ENCODE peak calls at places on chromosomes 11 and 22, in four cellular contexts. One of them, this sample, is unnamed.

GRCh38 chr22:44088976-44089570 is 65.0 kb downstream of the PARVB start:
- DNase-seq in HepG2: no peak
- DNase-seq in K562: no peak
- DNase-seq in GM12878: no peak
- DNase-seq in this sample: no peak

GRCh38 chr11:66297610-66298009 is 5.9 kb downstream of the TMEM151A start:
- DNase-seq in HepG2: no peak
- DNase-seq in GM12878: no peak
- DNase-seq in K562: no peak
- DNase-seq in this sample: no peak

GRCh38 chr11:67409261-67409666 is 5.4 kb downstream of the TBC1D10C start:
- DNase-seq in HepG2: no peak
- DNase-seq in K562: no peak
- DNase-seq in GM12878: no peak
- DNase-seq in this sample: no peak

GRCh38 chr11:75028321-75029097 is 39.8 kb downstream of the NEU3 start:
- DNase-seq in HepG2: no peak
- DNase-seq in GM12878: no peak
- DNase-seq in K562: peak; percentile 4
- DNase-seq in this sample: no peak

GRCh38 chr11:47991266-47991830 is 11.0 kb downstream of the PTPRJ start:
- DNase-seq in HepG2: no peak
- DNase-seq in GM12878: no peak
- DNase-seq in K562: no peak
- DNase-seq in this sample: no peak

GRCh38 chr11:133619397-133619796 is 87.1 kb upstream of the OPCML start:
- DNase-seq in HepG2: no peak
- DNase-seq in GM12878: no peak
- DNase-seq in K562: no peak
- DNase-seq in this sample: no peak

GRCh38 chr11:35247428-35247827 is 108.5 kb downstream of the CD44 start:
- DNase-seq in GM12878: no peak
- DNase-seq in K562: no peak
- DNase-seq in HepG2: no peak
- DNase-seq in this sample: no peak

GRCh38 chr22:47605441-47605840 is 843.0 kb downstream of the TBC1D22A start:
- DNase-seq in K562: no peak
- DNase-seq in GM12878: no peak
- DNase-seq in HepG2: no peak
- DNase-seq in this sample: no peak

GRCh38 chr11:117743121-117743815 is 53.7 kb downstream of the DSCAML1 start:
- DNase-seq in K562: no peak
- DNase-seq in HepG2: no peak
- DNase-seq in GM12878: no peak
- DNase-seq in this sample: no peak

GRCh38 chr11:5643585-5643984 is 18.8 kb downstream of the TRIM34 start:
- DNase-seq in GM12878: no peak
- DNase-seq in HepG2: no peak
- DNase-seq in K562: no peak
- DNase-seq in this sample: no peak

GRCh38 chr11:13076961-13077360 is 67.8 kb downstream of the RASSF10 start:
- DNase-seq in HepG2: no peak
- DNase-seq in K562: no peak
- DNase-seq in GM12878: no peak
- DNase-seq in this sample: no peak

GRCh38 chr11:116366980-116367640 is 405.7 kb downstream of the BUD13 start:
- DNase-seq in K562: no peak
- DNase-seq in HepG2: peak; percentile 83
- DNase-seq in GM12878: no peak
- DNase-seq in this sample: peak; percentile 28

GRCh38 chr22:26674211-26675190 is 17.1 kb downstream of the MIAT start:
- DNase-seq in GM12878: peak; percentile 37
- DNase-seq in K562: no peak
- DNase-seq in HepG2: no peak
- DNase-seq in this sample: no peak

GRCh38 chr11:35288311-35288710 is 131.0 kb downstream of the SLC1A2 start:
- DNase-seq in K562: no peak
- DNase-seq in HepG2: no peak
- DNase-seq in GM12878: no peak
- DNase-seq in this sample: no peak

GRCh38 chr11:96075532-96075959 is 151.6 kb upstream of the MTMR2 start:
- DNase-seq in K562: no peak
- DNase-seq in GM12878: peak; percentile 74
- DNase-seq in HepG2: no peak
- DNase-seq in this sample: no peak

GRCh38 chr11:66042227-66043007 is 6.5 kb downstream of the GAL3ST3 start:
- DNase-seq in HepG2: no peak
- DNase-seq in GM12878: no peak
- DNase-seq in K562: no peak
- DNase-seq in this sample: no peak

DNA sequence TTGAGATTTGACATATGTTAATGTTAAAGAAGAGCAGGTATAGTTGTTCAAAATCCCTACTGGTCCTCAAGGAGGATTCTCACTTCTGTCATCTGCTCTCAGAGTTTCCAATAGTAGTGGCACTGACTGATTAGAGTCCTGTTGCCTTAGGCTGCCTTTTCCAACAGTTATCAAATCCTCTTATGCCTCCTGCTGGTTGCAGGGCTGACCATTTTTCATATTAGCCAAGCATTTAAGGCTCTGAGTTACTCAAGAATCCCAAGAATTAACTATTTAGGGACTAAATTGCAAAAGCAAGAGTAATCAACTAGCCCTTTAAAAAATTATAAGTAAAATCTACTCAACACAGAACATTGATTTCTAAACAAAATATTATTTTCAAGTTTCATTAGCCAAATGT is 212.0 kb upstream of the CHORDC1 start:
- DNase-seq in K562: no peak
- DNase-seq in HepG2: peak; percentile 35
- DNase-seq in GM12878: no peak
- DNase-seq in this sample: no peak
- TF ChIP-seq CBFB in K562: no peak
- TF ChIP-seq CBFB in HepG2: no peak
- TF ChIP-seq CBFB in GM12878: no peak
- TF ChIP-seq CBFB in this sample: no peak

DNA sequence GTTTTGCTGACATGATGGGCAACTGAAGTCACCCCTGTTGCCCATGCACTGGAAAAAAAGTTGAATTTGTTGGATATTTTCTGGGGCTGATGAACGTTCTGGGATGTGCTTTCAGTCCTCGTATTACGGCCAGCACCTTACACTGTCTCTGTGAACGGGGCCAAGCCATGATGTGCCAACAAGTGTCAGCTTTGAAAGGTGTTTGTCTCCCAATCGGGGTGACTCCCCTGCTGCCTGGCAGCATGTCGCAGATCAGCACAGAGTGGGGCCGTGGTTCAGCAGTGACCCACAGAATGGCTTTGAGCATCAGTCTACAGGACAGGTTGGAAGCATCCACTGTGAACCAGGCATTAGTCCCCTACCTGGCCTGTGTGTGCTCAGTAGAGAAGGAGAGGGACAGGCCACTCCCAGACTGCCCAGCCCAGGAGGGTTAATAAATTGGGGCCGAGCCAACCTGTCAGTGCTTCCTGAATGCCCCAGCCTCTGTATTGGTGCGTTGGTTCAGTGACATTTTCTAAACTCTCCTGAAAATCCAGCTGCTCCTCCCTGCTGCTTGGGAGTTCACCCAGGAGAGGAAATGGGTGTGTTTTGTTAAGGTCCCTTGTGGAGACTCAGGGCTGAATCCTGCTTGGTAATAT is 50.8 kb upstream of the TTC12 start:
- DNase-seq in GM12878: no peak
- DNase-seq in K562: no peak
- DNase-seq in HepG2: no peak
- DNase-seq in this sample: no peak
- TF ChIP-seq SP1 in GM12878: no peak
- TF ChIP-seq SP1 in K562: no peak
- TF ChIP-seq SP1 in HepG2: no peak
- TF ChIP-seq SP1 in this sample: no peak

GRCh38 chr11:112321521-112322172 is 61.0 kb upstream of the PLET1 start:
- DNase-seq in HepG2: peak; percentile 23
- DNase-seq in GM12878: peak; percentile 47
- DNase-seq in K562: no peak
- DNase-seq in this sample: no peak
- TF ChIP-seq CBFB in HepG2: no peak
- TF ChIP-seq CBFB in GM12878: no peak
- TF ChIP-seq CBFB in K562: no peak
- TF ChIP-seq CBFB in this sample: no peak

GRCh38 chr11:45092901-45093760 is 53.3 kb upstream of the PRDM11 start:
- DNase-seq in GM12878: no peak
- DNase-seq in K562: no peak
- DNase-seq in HepG2: no peak
- DNase-seq in this sample: no peak
- TF ChIP-seq SP1 in GM12878: no peak
- TF ChIP-seq SP1 in K562: no peak
- TF ChIP-seq SP1 in HepG2: no peak
- TF ChIP-seq SP1 in this sample: no peak

DNA sequence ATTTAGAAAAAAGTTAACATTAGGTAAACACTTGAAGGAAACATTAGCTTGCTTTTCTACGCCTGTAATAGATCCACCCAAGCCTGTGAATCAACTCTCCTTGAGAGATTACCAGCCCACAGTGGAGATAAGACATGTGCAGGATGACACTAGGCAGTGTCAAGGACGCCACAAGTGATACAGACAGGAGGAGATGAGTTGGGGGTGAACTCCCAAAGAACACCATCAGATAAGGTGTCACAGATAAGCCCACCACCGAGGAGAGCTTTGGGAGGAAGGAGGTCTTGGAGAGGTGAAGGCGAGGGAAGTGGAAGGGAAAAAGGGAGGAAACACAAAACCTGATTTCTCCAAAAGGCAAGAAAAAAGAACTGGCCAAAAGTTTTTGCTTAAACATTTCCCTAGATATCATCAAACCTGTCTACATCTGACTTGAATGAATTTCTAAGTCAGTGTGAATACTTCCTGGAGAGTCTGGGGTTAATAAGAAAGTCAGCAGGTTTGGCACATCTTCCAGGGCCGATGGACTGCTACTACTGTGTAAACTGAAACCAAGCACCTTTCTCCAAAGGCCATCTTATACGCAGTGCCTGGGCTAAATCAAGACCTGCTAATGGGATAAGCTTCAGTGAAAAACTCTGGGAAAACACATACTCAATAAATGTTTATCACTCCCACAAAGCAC is 15.5 kb downstream of the CLTCL1 start:
- DNase-seq in HepG2: no peak
- DNase-seq in K562: peak; percentile 73
- DNase-seq in GM12878: no peak
- DNase-seq in this sample: no peak
- TF ChIP-seq CBFB in HepG2: no peak
- TF ChIP-seq CBFB in K562: no peak
- TF ChIP-seq CBFB in GM12878: no peak
- TF ChIP-seq CBFB in this sample: no peak

GRCh38 chr22:46131151-46131587 is 19.2 kb upstream of the PPARA start:
- DNase-seq in HepG2: no peak
- DNase-seq in K562: peak; percentile 52
- DNase-seq in GM12878: no peak
- DNase-seq in this sample: peak; percentile 87
- TF ChIP-seq SP1 in HepG2: no peak
- TF ChIP-seq SP1 in K562: no peak
- TF ChIP-seq SP1 in GM12878: no peak
- TF ChIP-seq SP1 in this sample: no peak

GRCh38 chr11:77083553-77084245 is 16.9 kb downstream of the CAPN5 start:
- DNase-seq in K562: no peak
- DNase-seq in HepG2: no peak
- DNase-seq in GM12878: no peak
- DNase-seq in this sample: no peak

GRCh38 chr11:77084581-77085191 is 17.9 kb downstream of the CAPN5 start:
- DNase-seq in K562: no peak
- DNase-seq in GM12878: no peak
- DNase-seq in HepG2: no peak
- DNase-seq in this sample: no peak

GRCh38 chr11:77087723-77088225 is 14.9 kb upstream of the OMP start:
- DNase-seq in HepG2: no peak
- DNase-seq in K562: no peak
- DNase-seq in GM12878: no peak
- DNase-seq in this sample: no peak

GRCh38 chr11:77086521-77087472 is 15.8 kb upstream of the OMP start:
- DNase-seq in HepG2: peak; percentile 39
- DNase-seq in GM12878: no peak
- DNase-seq in K562: no peak
- DNase-seq in this sample: no peak

DNA sequence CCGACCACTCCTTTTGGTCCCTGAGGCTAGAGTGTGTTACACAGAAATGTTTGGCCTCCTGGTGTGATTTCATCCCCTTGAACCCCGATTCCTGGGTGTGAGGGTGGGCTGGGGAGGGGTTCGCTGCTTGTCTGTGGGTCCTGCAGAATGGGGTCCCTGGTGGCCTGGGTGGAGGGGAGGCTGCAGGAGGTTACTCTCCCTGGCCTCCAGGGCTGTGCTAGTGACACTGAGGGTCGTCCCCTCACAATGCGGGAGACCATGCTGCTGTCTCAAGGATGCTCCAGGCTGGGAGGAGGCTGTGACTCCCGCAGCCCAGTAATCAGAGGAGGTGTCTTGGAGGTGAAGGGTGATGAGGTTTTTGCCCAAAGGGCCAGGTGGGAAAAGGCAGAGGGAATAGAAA is 17.0 kb upstream of the OMP start:
- DNase-seq in GM12878: no peak
- DNase-seq in K562: no peak
- DNase-seq in HepG2: no peak
- DNase-seq in this sample: no peak
- TF ChIP-seq CBFB in GM12878: no peak
- TF ChIP-seq CBFB in K562: no peak
- TF ChIP-seq CBFB in HepG2: no peak
- TF ChIP-seq CBFB in this sample: no peak